ENCODE peak calls at places on chromosomes 1 and 21, in six cellular contexts. D is heart left ventricle, I is amniotic stem cell, Y is RWPE1, P is C1 segment of cervical spinal cord, Z is MCF 10A. B is an unnamed sample.

GRCh38 chr1:232628335-232629214 is 1.4 kb downstream of the SIPA1L2 start:
- DNase-seq in D (no peak), P (no peak), Z (peak; percentile 73), I (peak; percentile 33), Y (no peak), B (no peak)

GRCh38 chr1:1732381-1732780 is 8.2 kb upstream of the CDK11A start:
- DNase-seq in Y (no peak), D (no peak), Z (no peak), I (no peak), P (no peak), B (no peak)

GRCh38 chr21:45522381-45522780 is 19.9 kb downstream of the SLC19A1 start:
- DNase-seq in P (no peak), Z (no peak), D (no peak), I (no peak), Y (no peak), B (no peak)

GRCh38 chr1:24321712-24322635 is 2.8 kb downstream of the GRHL3 start:
- DNase-seq in Z (peak; percentile 95), D (no peak), I (peak; percentile 38), P (peak; percentile 60), Y (peak; percentile 83), B (peak; percentile 50)

GRCh38 chr1:162929177-162929576 is 68.2 kb upstream of the CCDC190 start:
- DNase-seq in Y (no peak), D (no peak), Z (no peak), P (no peak), I (no peak), B (no peak)

GRCh38 chr1:61299468-61299867 is 217.1 kb downstream of the NFIA start:
- DNase-seq in I (no peak), P (no peak), D (no peak), Z (no peak), Y (no peak), B (no peak)

GRCh38 chr1:20565234-20565633 is 12.9 kb downstream of the FAM43B start:
- DNase-seq in P (no peak), Z (no peak), D (no peak), Y (no peak), I (no peak), B (no peak)

GRCh38 chr1:76868154-76868882 is 1.0 kb downstream of the ST6GALNAC5 start:
- DNase-seq in I (no peak), D (no peak), Z (peak; percentile 21), Y (peak; percentile 22), P (peak; percentile 16), B (no peak)

GRCh38 chr1:26094076-26094669 is 17.5 kb upstream of the PDIK1L start:
- DNase-seq in P (no peak), Y (no peak), I (no peak), D (peak; percentile 69), Z (no peak), B (no peak)

GRCh38 chr1:16605532-16605931 is 7.8 kb downstream of the NBPF1 start:
- DNase-seq in D (no peak), P (no peak), Z (no peak), Y (no peak), I (no peak), B (no peak)

GRCh38 chr1:1779691-1780597 is 1.7 kb upstream of the NADK start:
- DNase-seq in P (peak; percentile 46), Z (peak; percentile 91), I (no peak), Y (no peak), D (peak; percentile 33), B (no peak)

GRCh38 chr21:45386728-45387371 is 18.1 kb upstream of the COL18A1 start:
- DNase-seq in Y (no peak), P (no peak), Z (peak; percentile 51), D (peak; percentile 52), I (peak; percentile 70), B (peak; percentile 86)

GRCh38 chr1:187096689-187097088 is 267.9 kb downstream of the PLA2G4A start:
- DNase-seq in Z (no peak), D (no peak), I (no peak), Y (no peak), P (no peak), B (no peak)

GRCh38 chr1:204507317-204508105 is 8.7 kb upstream of the MDM4 start:
- DNase-seq in P (peak; percentile 42), I (no peak), Z (peak; percentile 78), D (no peak), Y (peak; percentile 28), B (no peak)

GRCh38 chr1:85576642-85577420 is 3.7 kb upstream of the CCN1 start:
- DNase-seq in I (no peak), Z (peak; percentile 86), D (peak; percentile 91), Y (peak; percentile 74), P (peak; percentile 44), B (peak; percentile 97)

GRCh38 chr1:183543619-183544204 is 46.5 kb downstream of the NCF2 start:
- DNase-seq in I (peak; percentile 76), Z (peak; percentile 77), Y (peak; percentile 63), D (no peak), P (no peak), B (no peak)

GRCh38 chr1:47996406-47997226 is 569 bp downstream of the TRABD2B start:
- DNase-seq in Z (no peak), P (peak; percentile 1), Y (no peak), D (peak; percentile 35), I (no peak), B (peak; percentile 85)

GRCh38 chr1:91924146-91924545 is 25.1 kb upstream of the BRDT start:
- DNase-seq in Z (peak; percentile 67), Y (peak; percentile 34), D (no peak), P (no peak), I (peak; percentile 33), B (peak; percentile 68)

GRCh38 chr1:235021815-235022214 is 106.8 kb downstream of the TOMM20 start:
- DNase-seq in Y (no peak), I (no peak), D (no peak), P (no peak), Z (no peak), B (peak; percentile 53)

GRCh38 chr1:218482683-218483082 is 137.5 kb downstream of the TGFB2 start:
- DNase-seq in I (no peak), D (no peak), P (no peak), Z (peak; percentile 86), Y (no peak), B (no peak)

GRCh38 chr1:57489342-57490036 is 65.6 kb upstream of the DAB1 start:
- DNase-seq in I (peak; percentile 49), D (no peak), Z (peak; percentile 38), P (no peak), Y (peak; percentile 15), B (no peak)

GRCh38 chr1:50155564-50155963 is 46.8 kb downstream of the ELAVL4 start:
- DNase-seq in P (no peak), Y (no peak), Z (no peak), D (no peak), I (no peak), B (no peak)

GRCh38 chr1:22050330-22050729 is 2.2 kb upstream of the CDC42 start:
- DNase-seq in Z (no peak), D (no peak), I (no peak), P (no peak), Y (no peak), B (no peak)

GRCh38 chr1:94048413-94049164 is 72.4 kb downstream of the ABCA4 start:
- DNase-seq in D (peak; percentile 58), P (no peak), Y (no peak), Z (no peak), I (no peak), B (no peak)

GRCh38 chr21:44011123-44011773 is 861 bp upstream of the TRAPPC10 start:
- DNase-seq in Y (no peak), Z (no peak), P (no peak), D (no peak), I (no peak), B (no peak)

GRCh38 chr1:176648556-176648955 is 185.6 kb downstream of the PAPPA2 start:
- DNase-seq in Y (no peak), P (no peak), I (no peak), D (no peak), Z (no peak), B (no peak)

GRCh38 chr1:170618418-170618817 is 45.5 kb upstream of the PRRX1 start:
- DNase-seq in I (no peak), D (no peak), Y (no peak), Z (no peak), P (no peak), B (no peak)

GRCh38 chr1:176522310-176522846 is 59.4 kb downstream of the PAPPA2 start:
- DNase-seq in P (no peak), Y (no peak), Z (peak; percentile 27), D (no peak), I (no peak), B (no peak)

GRCh38 chr1:228544921-228545591 is 57.9 kb downstream of the RNF187 start:
- DNase-seq in Y (no peak), I (no peak), P (no peak), Z (no peak), D (no peak), B (no peak)